ENCODE peak calls at places on chromosomes 4 and X, in five cellular contexts. F is tibial nerve, Q is tibial artery, X is thoracic aorta, M is uterus. V is an unnamed sample. For H3K27me3, the result is how much of the 10 kb centered on the place peaks cover.

GRCh38 chr4:133982533-133983224 is 218.9 kb downstream of the PABPC4L start:
- DNase-seq in M (no peak), F (no peak), X (no peak), Q (no peak), V (peak)

GRCh38 chrX:18964880-18965279 is 19.0 kb downstream of the PHKA2 start:
- DNase-seq in Q (no peak), M (no peak), F (no peak), X (no peak), V (no peak)

GRCh38 chrX:56947695-56948094 is 47.6 kb downstream of the SPIN3 start:
- DNase-seq in F (no peak), M (no peak), X (no peak), Q (no peak), V (peak)

GRCh38 chr4:37604464-37604863 is 81.7 kb downstream of the RELL1 start:
- DNase-seq in Q (no peak), X (no peak), F (no peak), M (no peak), V (peak)

GRCh38 chrX:37314526-37314925 is 34.6 kb upstream of the PRRG1 start:
- DNase-seq in M (no peak), X (no peak), Q (no peak), F (no peak), V (peak)

GRCh38 chr4:185383451-185383850 is 12.3 kb downstream of the LRP2BP start:
- DNase-seq in Q (no peak), F (no peak), X (no peak), M (no peak), V (no peak)

GRCh38 chr4:140300271-140300970 is 73.0 kb upstream of the SCOC start:
- DNase-seq in Q (no peak), F (no peak), M (peak), X (no peak), V (peak)

GRCh38 chr4:36043901-36044300 is 200.4 kb downstream of the ARAP2 start:
- DNase-seq in M (no peak), F (no peak), X (no peak), Q (no peak), V (peak)

GRCh38 chr4:102869569-102870227 is 906 bp downstream of the CISD2 start:
- DNase-seq in M (no peak), X (no peak), F (no peak), Q (no peak), V (no peak)

GRCh38 chr4:164871673-164872072 is 5.3 kb upstream of the APELA start:
- DNase-seq in X (no peak), M (no peak), F (no peak), Q (no peak), V (no peak)

GRCh38 chr4:123168812-123169211 is 227.8 kb upstream of the SPRY1 start:
- DNase-seq in X (no peak), Q (no peak), M (no peak), F (no peak), V (peak)

GRCh38 chr4:39521253-39521908 is 5.9 kb downstream of the UGDH start:
- DNase-seq in Q (no peak), F (no peak), M (no peak), X (no peak), V (peak)

GRCh38 chrX:8749697-8750096 is 17.8 kb upstream of the ANOS1 start:
- DNase-seq in F (no peak), M (no peak), X (no peak), Q (no peak), V (no peak)

GRCh38 chrX:35726176-35726575 is 72.0 kb upstream of the MAGEB16 start:
- DNase-seq in Q (no peak), X (no peak), F (no peak), M (no peak), V (no peak)

GRCh38 chr4:7052923-7053715 is 9.9 kb downstream of the TADA2B start:
- DNase-seq in Q (no peak), F (no peak), X (no peak), M (no peak), V (no peak)

GRCh38 chr4:5374577-5374976 is 323.3 kb downstream of the STK32B start:
- DNase-seq in X (no peak), Q (no peak), M (no peak), F (no peak), V (no peak)

GRCh38 chr4:149831656-149832208 is 16.1 kb upstream of the IQCM start:
- DNase-seq in Q (no peak), M (no peak), X (no peak), F (no peak), V (no peak)

GRCh38 chr4:39285111-39285795 is 80.9 kb downstream of the RFC1 start:
- DNase-seq in M (no peak), Q (no peak), X (no peak), F (no peak), V (no peak)

GRCh38 chrX:150575415-150575814 is 7.0 kb downstream of the MTM1 start:
- DNase-seq in Q (no peak), M (no peak), X (no peak), F (no peak), V (peak)

GRCh38 chr4:157358851-157359250 is 138.3 kb downstream of the GRIA2 start:
- DNase-seq in M (no peak), X (no peak), F (no peak), Q (no peak), V (no peak)

GRCh38 chr4:10460313-10461047 is 3.3 kb upstream of the ZNF518B start:
- DNase-seq in Q (no peak), X (no peak), M (no peak), F (no peak), V (no peak)
- H3K27me3 ChIP-seq in Q (under half), X (under half), M (under half), F (half or more), V (under half)

GRCh38 chr4:22859318-22859717 is 166.6 kb downstream of the GBA3 start:
- DNase-seq in M (no peak), F (no peak), X (no peak), Q (no peak), V (no peak)
- H3K27me3 ChIP-seq in M (under half), F (under half), X (under half), Q (under half), V (under half)

GRCh38 chr4:138939960-138940359 is 75.6 kb upstream of the NOCT start:
- DNase-seq in F (no peak), M (no peak), X (no peak), Q (no peak), V (no peak)
- H3K27me3 ChIP-seq in F (under half), M (under half), X (under half), Q (under half), V (under half)

GRCh38 chrX:112120737-112121136 is 38.2 kb upstream of the TRPC5 start:
- DNase-seq in M (no peak), F (no peak), X (no peak), Q (no peak), V (peak)
- H3K27me3 ChIP-seq in M (under half), F (under half), X (under half), Q (under half), V (under half)

GRCh38 chr4:110611968-110612447 is 10.9 kb downstream of the PITX2 start:
- DNase-seq in Q (no peak), F (no peak), M (no peak), X (no peak), V (no peak)
- H3K27me3 ChIP-seq in Q (under half), F (half or more), M (half or more), X (under half), V (half or more)

GRCh38 chrX:120309873-120310730 is 1.2 kb downstream of the TMEM255A start:
- DNase-seq in F (no peak), M (peak), X (no peak), Q (no peak), V (peak)
- H3K27me3 ChIP-seq in F (half or more), M (under half), X (under half), Q (under half), V (under half)

DNA sequence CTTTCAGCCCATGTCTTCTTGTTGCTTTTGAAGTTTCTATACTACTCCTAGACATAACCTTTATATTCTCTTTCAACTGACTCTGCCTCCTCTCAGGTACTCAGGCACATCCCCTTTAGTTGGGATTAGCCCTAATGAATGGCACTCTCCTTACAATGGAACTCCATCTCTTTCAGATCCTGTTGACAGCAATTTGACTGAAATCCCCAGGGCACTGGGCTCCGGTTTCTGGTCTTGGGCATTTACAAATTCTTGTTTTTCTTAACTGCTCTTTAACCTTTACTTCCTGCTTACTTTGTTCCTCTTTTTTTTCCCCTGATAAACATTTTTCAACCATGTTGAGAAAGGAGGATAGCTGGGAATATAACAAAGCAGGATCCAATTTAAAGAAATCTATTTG is 68.9 kb downstream of the ENOX2 start:
- DNase-seq in M (no peak), Q (no peak), X (no peak), F (no peak), V (no peak)
- H3K27me3 ChIP-seq in M (under half), Q (under half), X (under half), F (under half), V (under half)